ENCODE peak calls at places on chromosome 15, in ten cellular contexts. I is H1, J is spleen, U is body of pancreas, G is ovary, Z is testis, D is A549, Q is vagina, A is gastrocnemius medialis, V is NB4. F is an unnamed sample.
A peak's percentile ranks its signal among the peaks of the same experiment; 100 is the strongest.

GRCh38 chr15:77483426-77483825 is 62.7 kb downstream of the HMG20A start:
- DNase-seq in I (no peak), J (no peak), U (no peak), G (no peak), Z (no peak), D (no peak), Q (no peak), A (no peak), V (no peak), F (no peak)

GRCh38 chr15:32030795-32031194 is 480 bp downstream of the CHRNA7 start:
- DNase-seq in I (no peak), J (no peak), U (peak; percentile 14), G (no peak), Z (peak; percentile 26), D (no peak), Q (no peak), A (no peak), V (peak; percentile 9), F (no peak)

GRCh38 chr15:76335129-76335850 is 1.3 kb upstream of the ISL2 start:
- DNase-seq in I (no peak), J (peak; percentile 82), U (no peak), G (no peak), Z (no peak), D (no peak), Q (peak; percentile 78), A (no peak), V (no peak), F (no peak)

GRCh38 chr15:67137319-67137718 is 71.9 kb downstream of the SMAD3 start:
- DNase-seq in I (no peak), J (no peak), U (no peak), G (no peak), Z (no peak), D (no peak), Q (no peak), A (no peak), V (no peak), F (no peak)

GRCh38 chr15:95086543-95087252 is 855.3 kb downstream of the MCTP2 start:
- DNase-seq in I (no peak), J (no peak), U (no peak), G (no peak), Z (no peak), D (no peak), Q (no peak), A (no peak), V (no peak), F (no peak)

GRCh38 chr15:27934782-27935181 is 164.3 kb downstream of the OCA2 start:
- DNase-seq in I (no peak), J (no peak), U (no peak), G (no peak), Z (no peak), D (no peak), Q (no peak), A (no peak), V (no peak), F (no peak)

GRCh38 chr15:90648137-90649070 is 68.7 kb upstream of the BLM start:
- DNase-seq in I (no peak), J (no peak), U (peak; percentile 80), G (no peak), Z (peak; percentile 84), D (peak; percentile 78), Q (peak; percentile 93), A (peak; percentile 62), V (peak; percentile 95), F (peak; percentile 72)

GRCh38 chr15:29656636-29657475 is 165.4 kb downstream of the TJP1 start:
- DNase-seq in I (peak; percentile 62), J (no peak), U (no peak), G (no peak), Z (peak; percentile 71), D (peak; percentile 52), Q (no peak), A (no peak), V (no peak), F (no peak)

GRCh38 chr15:55256281-55257013 is 33.2 kb downstream of the RAB27A start:
- DNase-seq in I (no peak), J (no peak), U (no peak), G (no peak), Z (no peak), D (no peak), Q (no peak), A (no peak), V (no peak), F (no peak)

DNA sequence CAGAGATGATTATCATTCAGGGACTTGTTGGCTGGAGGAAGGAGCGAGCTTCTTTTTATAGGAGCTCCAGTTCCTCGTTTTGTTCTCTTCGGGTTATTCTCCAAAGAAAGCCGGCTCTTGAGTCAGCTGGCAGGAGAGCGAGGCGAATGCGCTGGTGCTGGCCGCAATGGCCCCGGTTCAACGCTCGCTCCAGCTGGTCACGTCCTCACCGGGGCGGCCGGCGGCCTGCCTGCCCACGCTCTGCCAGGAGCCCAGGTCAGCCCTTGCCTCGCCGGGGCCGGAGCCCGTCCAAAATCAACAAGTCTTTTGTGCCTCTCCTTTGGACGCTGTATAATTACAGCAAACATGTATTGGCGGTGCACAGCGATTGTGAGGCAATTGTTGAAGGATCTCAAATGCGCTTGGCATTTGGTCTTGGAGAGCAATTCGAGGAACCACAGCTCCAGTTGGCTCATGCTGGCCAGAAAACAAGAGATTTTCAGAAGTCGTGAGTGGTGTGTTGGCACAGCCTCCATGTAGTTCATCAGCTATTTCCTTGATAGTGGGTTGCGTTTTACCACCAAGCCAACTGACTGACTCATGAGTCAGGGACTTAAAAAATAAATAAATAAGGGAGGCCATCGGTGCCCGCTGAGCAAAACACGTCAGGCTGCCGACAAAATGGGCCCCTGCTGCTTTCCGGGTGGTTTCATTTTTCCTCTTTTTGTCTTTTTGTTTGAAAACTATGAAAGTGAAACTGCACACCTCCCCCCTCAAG is 288.5 kb downstream of the UACA start:
- DNase-seq in I (no peak), J (no peak), U (peak; percentile 56), G (no peak), Z (no peak), D (peak; percentile 90), Q (peak; percentile 93), A (peak; percentile 57), V (peak; percentile 88), F (peak; percentile 32)
- TF ChIP-seq POLR2A in I (no peak), J (no peak), U (no peak), G (no peak), Z (no peak), D (no peak), Q (no peak), A (no peak), V (no peak), F (no peak)

DNA sequence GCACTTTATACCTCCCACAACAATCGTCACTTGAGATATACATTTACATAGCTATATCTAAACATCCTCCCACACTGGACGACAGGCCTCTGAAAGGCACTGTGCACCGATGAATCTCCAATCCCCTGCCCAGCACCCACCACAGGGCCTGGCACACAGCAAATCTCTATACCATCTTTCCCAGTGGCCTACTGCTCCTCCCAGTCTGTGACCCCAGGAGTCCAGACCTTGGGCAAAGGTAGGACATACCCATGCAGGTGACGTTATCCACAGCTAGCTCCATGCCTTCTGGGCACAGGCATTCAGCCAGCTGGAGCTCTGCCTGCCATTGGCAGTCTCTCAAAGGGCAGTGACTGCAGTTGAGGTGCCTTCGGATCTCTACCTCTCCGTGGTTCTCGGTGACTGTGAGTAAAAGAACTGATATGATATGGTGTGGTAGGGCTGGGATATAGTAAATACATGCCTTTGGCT is 5.8 kb downstream of the LTK start:
- DNase-seq in I (no peak), J (no peak), U (peak; percentile 93), G (no peak), Z (peak; percentile 21), D (no peak), Q (no peak), A (no peak), V (no peak), F (peak; percentile 47)
- TF ChIP-seq POLR2A in I (no peak), J (no peak), U (no peak), G (no peak), Z (no peak), D (no peak), Q (no peak), A (no peak), V (no peak), F (no peak)

GRCh38 chr15:65610871-65611718 is at the start of gene INTS14:
- DNase-seq in I (peak; percentile 89), J (peak; percentile 98), U (peak; percentile 98), G (peak; percentile 99), Z (peak; percentile 98), D (peak; percentile 97), Q (peak; percentile 95), A (peak; percentile 97), V (peak; percentile 97), F (peak; percentile 97)
- TF ChIP-seq POLR2A in I (peak; percentile 83), J (peak; percentile 58), U (peak; percentile 90), G (peak; percentile 72), Z (no peak), D (peak; percentile 86), Q (peak; percentile 16), A (peak; percentile 82), V (peak; percentile 83), F (peak; percentile 83)

DNA sequence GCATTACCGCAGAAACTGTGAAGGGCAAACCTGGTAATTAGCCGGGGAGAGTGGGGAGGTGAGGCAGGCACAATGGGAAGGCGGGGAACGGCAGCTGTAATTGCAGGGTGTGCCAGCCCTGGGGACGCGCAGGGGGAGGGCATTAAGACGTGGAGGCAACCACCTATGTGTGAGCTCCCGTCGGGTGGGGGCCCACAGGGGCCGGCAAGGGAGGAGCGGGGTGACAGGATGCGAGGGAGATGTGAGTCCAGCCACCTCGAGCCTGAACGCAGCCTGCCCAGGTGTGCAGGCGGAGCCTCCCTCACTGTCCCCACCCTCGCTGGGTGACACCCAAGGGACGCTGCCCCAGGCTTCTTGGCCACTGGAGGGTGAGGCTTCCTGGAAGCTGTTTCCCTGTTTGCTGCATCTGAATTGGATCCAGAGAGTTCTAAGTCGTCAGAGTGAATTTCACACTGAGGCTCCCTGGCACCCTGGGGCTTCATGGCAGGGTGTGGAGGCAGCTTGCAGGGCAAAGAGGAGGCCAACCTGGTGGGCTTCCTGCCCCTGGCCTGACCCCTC is 130.6 kb upstream of the MEF2A start:
- DNase-seq in I (no peak), J (peak; percentile 83), U (peak; percentile 45), G (no peak), Z (peak; percentile 12), D (no peak), Q (no peak), A (no peak), V (no peak), F (no peak)
- TF ChIP-seq POLR2A in I (no peak), J (no peak), U (no peak), G (no peak), Z (no peak), D (no peak), Q (no peak), A (no peak), V (no peak), F (no peak)

GRCh38 chr15:99104788-99105515 is at the start of gene SYNM:
- DNase-seq in I (no peak), J (peak; percentile 86), U (peak; percentile 71), G (peak; percentile 86), Z (peak; percentile 78), D (peak; percentile 94), Q (peak; percentile 86), A (peak; percentile 91), V (peak; percentile 87), F (peak; percentile 93)
- TF ChIP-seq POLR2A in I (no peak), J (no peak), U (peak; percentile 51), G (peak; percentile 52), Z (no peak), D (peak; percentile 100), Q (peak; percentile 53), A (peak; percentile 89), V (no peak), F (peak; percentile 73)